ENCODE peak calls at places on chromosomes 7 and 10, in six cellular contexts. F, N, E, T, J and W are unnamed samples.

GRCh38 chr7:46015107-46015868 is 94.2 kb upstream of the IGFBP3 start:
- DNase-seq in F (no peak), N (no peak), E (no peak), T (no peak), J (peak), W (no peak)

GRCh38 chr10:62778125-62778524 is 26.4 kb upstream of the ADO start:
- DNase-seq in F (no peak), N (no peak), E (no peak), T (no peak), J (no peak), W (no peak)

GRCh38 chr7:28937103-28937502 is 21.0 kb downstream of the TRIL start:
- DNase-seq in F (no peak), N (no peak), E (no peak), T (no peak), J (no peak), W (no peak)

GRCh38 chr10:61592581-61592980 is 70.1 kb upstream of the CABCOCO1 start:
- DNase-seq in F (no peak), N (no peak), E (no peak), T (no peak), J (no peak), W (no peak)

GRCh38 chr7:90625562-90625961 is 29.4 kb downstream of the CDK14 start:
- DNase-seq in F (peak), N (no peak), E (no peak), T (no peak), J (no peak), W (no peak)

GRCh38 chr7:55314967-55315366 is 50.2 kb upstream of the LANCL2 start:
- DNase-seq in F (no peak), N (no peak), E (no peak), T (no peak), J (no peak), W (no peak)

GRCh38 chr7:5694221-5694754 is 87.2 kb downstream of the RNF216 start:
- DNase-seq in F (peak), N (no peak), E (no peak), T (no peak), J (no peak), W (no peak)

GRCh38 chr7:92058040-92058439 is 76.2 kb downstream of the CYP51A1 start:
- DNase-seq in F (no peak), N (no peak), E (no peak), T (no peak), J (no peak), W (no peak)

GRCh38 chr7:7439564-7439963 is 96.1 kb downstream of the COL28A1 start:
- DNase-seq in F (no peak), N (no peak), E (no peak), T (no peak), J (no peak), W (no peak)

GRCh38 chr10:21626457-21627161 is 92.6 kb downstream of the MLLT10 start:
- DNase-seq in F (no peak), N (no peak), E (no peak), T (no peak), J (no peak), W (no peak)

GRCh38 chr7:151626422-151627115 is 106.9 kb upstream of the RHEB start:
- DNase-seq in F (no peak), N (no peak), E (no peak), T (no peak), J (no peak), W (no peak)

GRCh38 chr7:131595699-131596098 is 39.3 kb upstream of the PODXL start:
- DNase-seq in F (no peak), N (no peak), E (no peak), T (no peak), J (no peak), W (no peak)

GRCh38 chr10:132054564-132054963 is 11.2 kb upstream of the JAKMIP3 start:
- DNase-seq in F (no peak), N (peak), E (no peak), T (no peak), J (no peak), W (no peak)

GRCh38 chr7:120023494-120024167 is 249.3 kb upstream of the KCND2 start:
- DNase-seq in F (peak), N (no peak), E (no peak), T (no peak), J (no peak), W (no peak)

GRCh38 chr7:30470783-30471182 is 7.8 kb downstream of the NOD1 start:
- DNase-seq in F (no peak), N (no peak), E (peak), T (no peak), J (peak), W (no peak)

GRCh38 chr10:14595526-14596182 is 179.0 kb downstream of the FAM107B start:
- DNase-seq in F (no peak), N (no peak), E (no peak), T (no peak), J (no peak), W (no peak)

GRCh38 chr7:6151994-6152735 is 120.3 kb downstream of the CYTH3 start:
- DNase-seq in F (no peak), N (no peak), E (no peak), T (no peak), J (no peak), W (no peak)

GRCh38 chr7:47518827-47519226 is 63.1 kb downstream of the TNS3 start:
- DNase-seq in F (no peak), N (peak), E (no peak), T (no peak), J (no peak), W (no peak)

DNA sequence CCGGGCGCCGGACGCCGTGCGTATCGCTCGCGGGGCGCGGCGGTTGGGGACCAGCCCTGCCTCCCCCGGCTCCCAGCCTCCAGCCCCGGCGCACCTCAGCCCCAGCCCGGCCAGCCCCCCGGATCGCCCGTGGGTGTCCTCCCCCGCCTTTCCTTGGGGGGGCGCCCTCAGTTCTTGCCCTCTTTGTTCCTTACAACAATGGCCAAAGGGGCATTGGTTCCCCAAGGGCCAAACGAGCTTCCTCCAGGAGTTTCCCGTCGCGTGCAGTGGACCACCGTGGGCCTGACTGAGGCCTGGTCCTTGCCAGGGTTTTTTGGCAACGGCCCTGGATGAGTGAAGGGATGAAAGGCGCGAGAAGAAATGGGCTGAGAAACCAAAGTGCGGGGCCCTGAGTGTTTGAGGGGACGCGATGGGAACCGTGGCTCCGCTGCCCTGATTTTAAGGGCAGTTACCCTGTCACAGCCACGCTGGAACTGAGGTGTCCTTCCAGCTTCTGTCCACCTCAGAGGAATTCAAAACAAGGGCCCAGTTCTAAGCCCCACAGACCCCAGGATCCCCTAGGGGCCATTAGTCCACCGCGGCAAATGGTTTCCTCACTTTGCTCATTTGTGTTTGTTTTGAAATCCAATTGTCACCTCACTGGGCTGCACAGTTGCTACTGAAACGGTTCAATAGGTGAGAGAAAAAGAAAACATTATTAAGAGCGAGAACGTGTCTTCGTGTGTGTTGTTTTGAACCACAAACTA is 1.4 kb downstream of the MACROH2A2 start:
- DNase-seq in F (no peak), N (no peak), E (no peak), T (no peak), J (no peak), W (no peak)
- TF ChIP-seq CTCF in F (peak), N (no peak), E (no peak), T (no peak), J (no peak), W (no peak)

GRCh38 chr10:86653987-86654386 is 360 bp upstream of the OPN4 start:
- DNase-seq in F (no peak), N (no peak), E (no peak), T (no peak), J (peak), W (no peak)

GRCh38 chr10:86651631-86652331 is 2.6 kb upstream of the OPN4 start:
- DNase-seq in F (no peak), N (peak), E (no peak), T (no peak), J (peak), W (peak)

GRCh38 chr10:86654411-86655172 is at the start of gene OPN4:
- DNase-seq in F (no peak), N (peak), E (no peak), T (no peak), J (peak), W (peak)

GRCh38 chr10:86652361-86653202 is 1.8 kb upstream of the OPN4 start:
- DNase-seq in F (no peak), N (peak), E (no peak), T (no peak), J (peak), W (peak)

GRCh38 chr10:86653379-86653778 is 968 bp upstream of the OPN4 start:
- DNase-seq in F (no peak), N (no peak), E (no peak), T (no peak), J (peak), W (no peak)
- TF ChIP-seq CTCF in F (no peak), N (no peak), E (no peak), T (no peak), J (no peak), W (no peak)

GRCh38 chr7:134458341-134458805 is 527 bp downstream of the AKR1B1 start:
- DNase-seq in F (no peak), N (peak), E (peak), T (no peak), J (peak), W (peak)
- TF ChIP-seq CTCF in F (peak), N (no peak), E (no peak), T (no peak), J (no peak), W (no peak)

DNA sequence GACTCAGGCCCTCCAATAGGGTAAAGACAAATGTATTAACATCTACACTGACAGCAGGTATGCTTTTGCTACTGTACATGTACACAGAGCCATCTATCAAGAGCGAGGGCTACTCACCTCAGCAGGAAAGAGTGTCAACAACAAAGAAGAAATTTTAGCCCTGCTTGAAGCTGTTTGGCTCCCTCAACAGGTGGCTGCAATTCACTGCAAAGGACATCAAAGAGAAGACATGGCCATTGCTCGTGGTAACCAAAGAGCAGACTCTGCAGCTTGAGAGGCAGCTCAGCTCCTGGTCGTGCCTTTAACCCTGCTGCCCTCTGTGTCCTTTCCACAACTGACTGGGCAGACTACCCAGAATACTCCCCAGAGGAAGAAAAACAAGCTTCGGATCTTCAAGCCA is 5.1 kb downstream of the AKR1B15 start:
- DNase-seq in F (no peak), N (no peak), E (no peak), T (no peak), J (no peak), W (no peak)
- TF ChIP-seq CTCF in F (no peak), N (no peak), E (no peak), T (no peak), J (no peak), W (no peak)

GRCh38 chr7:26155531-26156375 is 3.8 kb downstream of the NFE2L3 start:
- DNase-seq in F (no peak), N (no peak), E (no peak), T (no peak), J (no peak), W (no peak)
- TF ChIP-seq CTCF in F (peak), N (no peak), E (no peak), T (no peak), J (no peak), W (no peak)

GRCh38 chr10:43901302-43901701 is 252.6 kb upstream of the ZNF32 start:
- DNase-seq in F (no peak), N (no peak), E (no peak), T (no peak), J (no peak), W (no peak)
- TF ChIP-seq CTCF in F (peak), N (no peak), E (no peak), T (no peak), J (no peak), W (no peak)

GRCh38 chr7:73431041-73431835 is 2.3 kb upstream of the FZD9 start:
- DNase-seq in F (no peak), N (no peak), E (no peak), T (no peak), J (no peak), W (no peak)

GRCh38 chr7:73429622-73430505 is 3.7 kb upstream of the FZD9 start:
- DNase-seq in F (no peak), N (no peak), E (no peak), T (no peak), J (no peak), W (no peak)

GRCh38 chr7:73427902-73428696 is 5.5 kb upstream of the FZD9 start:
- DNase-seq in F (no peak), N (peak), E (no peak), T (no peak), J (no peak), W (no peak)

GRCh38 chr7:73429218-73429617 is 4.4 kb upstream of the FZD9 start:
- DNase-seq in F (no peak), N (peak), E (no peak), T (no peak), J (no peak), W (no peak)

GRCh38 chr7:73428697-73429005 is 4.9 kb upstream of the FZD9 start:
- DNase-seq in F (no peak), N (no peak), E (no peak), T (no peak), J (no peak), W (no peak)
- TF ChIP-seq CTCF in F (no peak), N (no peak), E (no peak), T (no peak), J (no peak), W (no peak)